ENCODE peak calls at places on chromosomes 13 and 19, in nine cellular contexts. K, Y, V, T, A, X, Z, L and O are unnamed samples.

GRCh38 chr13:73035660-73036059 is 23.1 kb upstream of the KLF5 start:
- DNase-seq in K (no peak), Y (no peak), V (no peak), T (no peak), A (no peak), X (no peak), Z (peak), L (no peak), O (no peak)

GRCh38 chr19:7340959-7341837 is 7.5 kb upstream of the ARHGEF18 start:
- DNase-seq in K (peak), Y (no peak), V (no peak), T (peak), A (peak), X (peak), Z (peak), L (peak), O (peak)

GRCh38 chr19:34096020-34096915 is 76.0 kb upstream of the LSM14A start:
- DNase-seq in K (no peak), Y (peak), V (no peak), T (no peak), A (peak), X (peak), Z (peak), L (no peak), O (peak)

GRCh38 chr19:58042709-58043340 is 9.0 kb downstream of the ZSCAN1 start:
- DNase-seq in K (no peak), Y (no peak), V (no peak), T (peak), A (no peak), X (no peak), Z (peak), L (no peak), O (no peak)

GRCh38 chr19:49101160-49101559 is 13.0 kb upstream of the LIN7B start:
- DNase-seq in K (peak), Y (no peak), V (no peak), T (no peak), A (no peak), X (no peak), Z (no peak), L (no peak), O (no peak)

GRCh38 chr19:29872224-29872731 is 60.5 kb downstream of the CCNE1 start:
- DNase-seq in K (peak), Y (no peak), V (no peak), T (no peak), A (peak), X (no peak), Z (peak), L (no peak), O (peak)

GRCh38 chr13:65965496-65965895 is 1264.6 kb downstream of the PCDH9 start:
- DNase-seq in K (no peak), Y (peak), V (no peak), T (no peak), A (peak), X (peak), Z (no peak), L (no peak), O (peak)

GRCh38 chr13:67299072-67299635 is 69.0 kb upstream of the PCDH9 start:
- DNase-seq in K (no peak), Y (peak), V (no peak), T (no peak), A (peak), X (peak), Z (no peak), L (no peak), O (peak)

GRCh38 chr13:81048026-81048461 is 707.1 kb upstream of the SPRY2 start:
- DNase-seq in K (no peak), Y (peak), V (no peak), T (no peak), A (no peak), X (no peak), Z (no peak), L (no peak), O (no peak)

GRCh38 chr19:35266904-35267817 is 1.6 kb upstream of the USF2 start:
- DNase-seq in K (peak), Y (no peak), V (no peak), T (peak), A (no peak), X (peak), Z (peak), L (peak), O (no peak)

GRCh38 chr13:98976338-98976737 is 1.5 kb downstream of the DOCK9 start:
- DNase-seq in K (no peak), Y (peak), V (no peak), T (no peak), A (peak), X (peak), Z (no peak), L (no peak), O (peak)

GRCh38 chr19:44925114-44925891 is 10.9 kb downstream of the APOC1 start:
- DNase-seq in K (no peak), Y (peak), V (peak), T (peak), A (peak), X (peak), Z (no peak), L (no peak), O (peak)

GRCh38 chr13:23921451-23921888 is 24.2 kb upstream of the C1QTNF9B start:
- DNase-seq in K (no peak), Y (no peak), V (no peak), T (no peak), A (peak), X (peak), Z (peak), L (no peak), O (peak)

GRCh38 chr19:990119-990571 is 6.0 kb downstream of the WDR18 start:
- DNase-seq in K (no peak), Y (no peak), V (no peak), T (no peak), A (no peak), X (no peak), Z (peak), L (no peak), O (no peak)

GRCh38 chr19:11187409-11187808 is 9.9 kb downstream of the KANK2 start:
- DNase-seq in K (no peak), Y (no peak), V (no peak), T (no peak), A (no peak), X (no peak), Z (no peak), L (no peak), O (no peak)

GRCh38 chr13:85847012-85847411 is 47.8 kb upstream of the SLITRK6 start:
- DNase-seq in K (no peak), Y (no peak), V (no peak), T (no peak), A (no peak), X (no peak), Z (no peak), L (no peak), O (no peak)

GRCh38 chr19:55258476-55258827 is 365 bp downstream of the PPP6R1 start:
- DNase-seq in K (peak), Y (no peak), V (no peak), T (peak), A (no peak), X (no peak), Z (no peak), L (no peak), O (no peak)

GRCh38 chr19:10768936-10769335 is 51.1 kb downstream of the DNM2 start:
- DNase-seq in K (no peak), Y (no peak), V (no peak), T (no peak), A (no peak), X (no peak), Z (no peak), L (no peak), O (no peak)

GRCh38 chr13:95704510-95704909 is 27.6 kb downstream of the DNAJC3 start:
- DNase-seq in K (no peak), Y (no peak), V (no peak), T (no peak), A (no peak), X (no peak), Z (peak), L (no peak), O (no peak)

GRCh38 chr13:99374169-99374991 is 67.2 kb upstream of the GPR183 start:
- DNase-seq in K (no peak), Y (no peak), V (no peak), T (no peak), A (no peak), X (no peak), Z (no peak), L (no peak), O (no peak)

GRCh38 chr19:43934055-43934984 is 762 bp downstream of the ZNF45 start:
- DNase-seq in K (no peak), Y (no peak), V (no peak), T (no peak), A (peak), X (peak), Z (peak), L (no peak), O (peak)

GRCh38 chr13:30880151-30880551 is 25.9 kb upstream of the MEDAG start:
- DNase-seq in K (no peak), Y (no peak), V (no peak), T (no peak), A (peak), X (peak), Z (no peak), L (no peak), O (peak)